ENCODE peak calls at places on chromosomes 11 and 22, in seven cellular contexts. X is IMR-90; W is activated T-cell treated with anti-CD3 and anti-CD28 coated beads, Interleukin-2, amount 50 U/mL, for 72 hours; M is HEK293T; J is germinal center; K is pulmonary artery endothelial cell; E is fibroblast of mammary gland. O is an unnamed sample.

GRCh38 chr11:121472310-121472709 is 19.5 kb upstream of the SORL1-AS1 start:
- DNase-seq in X (no peak), W (peak), M (no peak), J (no peak), K (no peak), E (no peak), O (no peak)

GRCh38 chr22:24327827-24328226 is 57.2 kb downstream of the SPECC1L start:
- DNase-seq in X (no peak), W (no peak), M (no peak), J (no peak), K (no peak), E (no peak), O (no peak)

GRCh38 chr11:12143461-12144258 is 33.3 kb downstream of the MICAL2 start:
- DNase-seq in X (no peak), W (no peak), M (no peak), J (no peak), K (no peak), E (no peak), O (no peak)

GRCh38 chr22:22881116-22882032 is 6.2 kb upstream of the IGLL5 start:
- DNase-seq in X (no peak), W (no peak), M (no peak), J (no peak), K (no peak), E (no peak), O (no peak)

GRCh38 chr11:72436667-72437066 is 2.3 kb upstream of the CLPB start:
- DNase-seq in X (no peak), W (no peak), M (no peak), J (no peak), K (no peak), E (no peak), O (no peak)

GRCh38 chr22:47154621-47155081 is 392.2 kb downstream of the TBC1D22A start:
- DNase-seq in X (peak), W (no peak), M (no peak), J (no peak), K (peak), E (peak), O (no peak)

GRCh38 chr11:117498791-117499190 is 171.1 kb downstream of the CEP164 start:
- DNase-seq in X (no peak), W (no peak), M (no peak), J (no peak), K (no peak), E (no peak), O (no peak)

GRCh38 chr22:38034278-38034882 is 22.8 kb upstream of the PICK1 start:
- DNase-seq in X (peak), W (no peak), M (peak), J (no peak), K (peak), E (peak), O (no peak)

GRCh38 chr22:39290724-39291161 is 28.7 kb downstream of the RPL3 start:
- DNase-seq in X (peak), W (no peak), M (no peak), J (no peak), K (no peak), E (peak), O (no peak)

GRCh38 chr22:26981111-26981510 is 323.7 kb downstream of the MIAT start:
- DNase-seq in X (no peak), W (no peak), M (no peak), J (no peak), K (no peak), E (no peak), O (no peak)

GRCh38 chr22:19631899-19632670 is 82.2 kb upstream of the SEPTIN5 start:
- DNase-seq in X (peak), W (peak), M (peak), J (peak), K (no peak), E (peak), O (peak)

GRCh38 chr11:3206128-3206921 is 12.3 kb downstream of the MRGPRG start:
- DNase-seq in X (no peak), W (no peak), M (no peak), J (no peak), K (no peak), E (no peak), O (no peak)

GRCh38 chr11:74506823-74507222 is 13.3 kb upstream of the LIPT2 start:
- DNase-seq in X (no peak), W (no peak), M (no peak), J (no peak), K (no peak), E (peak), O (no peak)

GRCh38 chr11:130648601-130649000 is 200.2 kb downstream of the ADAMTS15 start:
- DNase-seq in X (no peak), W (no peak), M (no peak), J (no peak), K (no peak), E (no peak), O (no peak)

GRCh38 chr22:31895317-31896133 is 48.8 kb upstream of the YWHAH start:
- DNase-seq in X (peak), W (no peak), M (no peak), J (no peak), K (no peak), E (no peak), O (no peak)

GRCh38 chr11:62456630-62457029 is 37.8 kb downstream of the SCGB1A1 start:
- DNase-seq in X (no peak), W (no peak), M (no peak), J (no peak), K (no peak), E (no peak), O (no peak)

GRCh38 chr11:113372317-113372716 is 15.3 kb upstream of the ANKK1 start:
- DNase-seq in X (peak), W (no peak), M (no peak), J (no peak), K (no peak), E (no peak), O (no peak)

GRCh38 chr11:12019867-12020416 is 11.5 kb upstream of the DKK3 start:
- DNase-seq in X (no peak), W (no peak), M (no peak), J (no peak), K (no peak), E (no peak), O (no peak)

GRCh38 chr22:39717099-39717498 is 146.5 kb downstream of the CACNA1I start:
- DNase-seq in X (no peak), W (no peak), M (no peak), J (no peak), K (no peak), E (no peak), O (no peak)

GRCh38 chr11:79902493-79902892 is 461.7 kb upstream of the TENM4 start:
- DNase-seq in X (peak), W (no peak), M (no peak), J (no peak), K (no peak), E (peak), O (no peak)

GRCh38 chr11:12457030-12457600 is 79.7 kb downstream of the PARVA start:
- DNase-seq in X (peak), W (no peak), M (no peak), J (no peak), K (no peak), E (peak), O (no peak)

O was measured in activated CD8-positive, alpha-beta T cell treated with anti-CD3 and anti-CD28 coated beads, Interleukin-2, amount 10 ng/mL, durations not matched to agents 7 days and 5 days.